ENCODE peak calls at places on chromosome 6, in eight cellular contexts. L is cerebellum, A is NCI-H1092 treated with DMSO at 0.1 percent for 48 hours, U is NCI-H460, X is HS-5, P is psoas muscle, Q is skeletal muscle cell, R is GM12864. Y is an unnamed sample.

GRCh38 chr6:150394886-150395285 is 26.1 kb downstream of the IYD start:
- DNase-seq in L (no peak), A (no peak), U (no peak), X (no peak), P (no peak), Q (no peak), R (no peak), Y (no peak)

GRCh38 chr6:36595168-36595818 is 1.1 kb downstream of the SRSF3 start:
- DNase-seq in L (peak), A (peak), U (peak), X (no peak), P (no peak), Q (no peak), R (no peak), Y (no peak)

GRCh38 chr6:22664968-22665367 is 95.6 kb downstream of the HDGFL1 start:
- DNase-seq in L (no peak), A (no peak), U (no peak), X (no peak), P (no peak), Q (no peak), R (no peak), Y (no peak)

GRCh38 chr6:25026723-25027122 is 91.0 kb upstream of the RIPOR2 start:
- DNase-seq in L (no peak), A (peak), U (no peak), X (no peak), P (no peak), Q (no peak), R (no peak), Y (no peak)

GRCh38 chr6:139981810-139982550 is 607.5 kb upstream of the CITED2 start:
- DNase-seq in L (no peak), A (peak), U (peak), X (no peak), P (no peak), Q (peak), R (no peak), Y (no peak)

GRCh38 chr6:163146036-163146435 is 268.5 kb upstream of the QKI start:
- DNase-seq in L (no peak), A (no peak), U (no peak), X (no peak), P (no peak), Q (no peak), R (no peak), Y (no peak)

GRCh38 chr6:40733770-40734396 is 146.7 kb upstream of the LRFN2 start:
- DNase-seq in L (no peak), A (no peak), U (no peak), X (no peak), P (no peak), Q (no peak), R (no peak), Y (no peak)

GRCh38 chr6:134035823-134036296 is 16.6 kb downstream of the SLC2A12 start:
- DNase-seq in L (no peak), A (peak), U (no peak), X (no peak), P (no peak), Q (peak), R (no peak), Y (no peak)

GRCh38 chr6:26249709-26249958 is 115.4 kb upstream of the BTN3A2 start:
- DNase-seq in L (no peak), A (no peak), U (no peak), X (no peak), P (no peak), Q (no peak), R (no peak), Y (no peak)

GRCh38 chr6:41568585-41569384 is 22.6 kb downstream of the FOXP4 start:
- DNase-seq in L (no peak), A (peak), U (no peak), X (no peak), P (no peak), Q (no peak), R (no peak), Y (no peak)

GRCh38 chr6:135060076-135060475 is 5.5 kb upstream of the HBS1L start:
- DNase-seq in L (no peak), A (no peak), U (no peak), X (no peak), P (no peak), Q (no peak), R (no peak), Y (no peak)

GRCh38 chr6:159324599-159324998 is 155.4 kb downstream of the FNDC1 start:
- DNase-seq in L (no peak), A (no peak), U (no peak), X (no peak), P (no peak), Q (no peak), R (no peak), Y (no peak)

GRCh38 chr6:37698264-37699137 is 818 bp upstream of the MDGA1 start:
- DNase-seq in L (peak), A (peak), U (no peak), X (peak), P (peak), Q (no peak), R (no peak), Y (no peak)

GRCh38 chr6:2194643-2195042 is 50.8 kb downstream of the GMDS start:
- DNase-seq in L (no peak), A (no peak), U (no peak), X (no peak), P (no peak), Q (no peak), R (no peak), Y (no peak)

GRCh38 chr6:85669735-85670194 is 27.1 kb upstream of the SYNCRIP start:
- DNase-seq in L (no peak), A (no peak), U (no peak), X (no peak), P (no peak), Q (no peak), R (peak), Y (no peak)

GRCh38 chr6:159929819-159930218 is 39.0 kb downstream of the MAS1 start:
- DNase-seq in L (no peak), A (peak), U (no peak), X (no peak), P (no peak), Q (no peak), R (no peak), Y (peak)

GRCh38 chr6:156427345-156427744 is 349.8 kb upstream of the ARID1B start:
- DNase-seq in L (no peak), A (no peak), U (no peak), X (peak), P (peak), Q (peak), R (no peak), Y (no peak)

GRCh38 chr6:111367393-111368088 is 115.5 kb downstream of the REV3L start:
- DNase-seq in L (no peak), A (no peak), U (no peak), X (no peak), P (no peak), Q (no peak), R (peak), Y (no peak)

GRCh38 chr6:157376241-157376640 is 4.7 kb upstream of the ZDHHC14 start:
- DNase-seq in L (no peak), A (no peak), U (no peak), X (no peak), P (no peak), Q (no peak), R (no peak), Y (no peak)

GRCh38 chr6:11201772-11202512 is 30.5 kb downstream of the NEDD9 start:
- DNase-seq in L (no peak), A (no peak), U (no peak), X (no peak), P (no peak), Q (no peak), R (no peak), Y (no peak)

GRCh38 chr6:29447670-29448069 is 8.6 kb downstream of the OR10C1 start:
- DNase-seq in L (no peak), A (no peak), U (no peak), X (peak), P (no peak), Q (no peak), R (no peak), Y (no peak)

GRCh38 chr6:101396552-101397173 is 3.2 kb downstream of the GRIK2 start:
- DNase-seq in L (no peak), A (no peak), U (peak), X (peak), P (no peak), Q (peak), R (no peak), Y (no peak)

GRCh38 chr6:15528870-15529269 is 134.0 kb downstream of the DTNBP1 start:
- DNase-seq in L (no peak), A (no peak), U (no peak), X (no peak), P (no peak), Q (no peak), R (no peak), Y (no peak)

GRCh38 chr6:89895273-89895874 is 1.1 kb downstream of the GJA10 start:
- DNase-seq in L (no peak), A (no peak), U (peak), X (no peak), P (no peak), Q (peak), R (no peak), Y (no peak)

GRCh38 chr6:156948807-156949206 is 171.6 kb downstream of the ARID1B start:
- DNase-seq in L (no peak), A (no peak), U (no peak), X (peak), P (no peak), Q (no peak), R (no peak), Y (no peak)

GRCh38 chr6:105794263-105794662 is 291.9 kb upstream of the PRDM1 start:
- DNase-seq in L (peak), A (no peak), U (no peak), X (no peak), P (peak), Q (no peak), R (no peak), Y (no peak)

GRCh38 chr6:163391983-163392382 is 22.5 kb upstream of the QKI start:
- DNase-seq in L (no peak), A (no peak), U (no peak), X (no peak), P (no peak), Q (no peak), R (no peak), Y (no peak)

GRCh38 chr6:9487128-9487527 is 927.7 kb downstream of the TFAP2A start:
- DNase-seq in L (no peak), A (no peak), U (no peak), X (no peak), P (no peak), Q (no peak), R (no peak), Y (no peak)

GRCh38 chr6:85049282-85049681 is 284.9 kb upstream of the TBX18 start:
- DNase-seq in L (no peak), A (no peak), U (no peak), X (no peak), P (no peak), Q (no peak), R (no peak), Y (no peak)

GRCh38 chr6:34145161-34146020 is 496 bp downstream of the GRM4 start:
- DNase-seq in L (peak), A (peak), U (no peak), X (no peak), P (no peak), Q (peak), R (no peak), Y (no peak)

GRCh38 chr6:3228046-3228671 is 706 bp upstream of the TUBB2B start:
- DNase-seq in L (no peak), A (peak), U (no peak), X (no peak), P (no peak), Q (no peak), R (no peak), Y (no peak)

GRCh38 chr6:135097172-135097571 is 42.5 kb upstream of the HBS1L start:
- DNase-seq in L (no peak), A (no peak), U (no peak), X (no peak), P (no peak), Q (no peak), R (no peak), Y (no peak)

GRCh38 chr6:2744206-2744771 is 6.4 kb downstream of the MYLK4 start:
- DNase-seq in L (peak), A (peak), U (no peak), X (no peak), P (peak), Q (no peak), R (no peak), Y (no peak)

GRCh38 chr6:128118401-128118800 is 217.5 kb upstream of the THEMIS start:
- DNase-seq in L (no peak), A (no peak), U (no peak), X (no peak), P (no peak), Q (peak), R (no peak), Y (no peak)

GRCh38 chr6:116507324-116507723 is 4.1 kb upstream of the CALHM5 start:
- DNase-seq in L (no peak), A (no peak), U (no peak), X (no peak), P (no peak), Q (no peak), R (no peak), Y (no peak)

Y was measured in vagina.